ENCODE peak calls at places on chromosomes 1 and 21, in ten cellular contexts. B is stomach; I is CD8-positive, alpha-beta T cell; G is Peyer's patch; Y is fibroblast of lung; W is mesendoderm; S is psoas muscle; V is K562; K is GM23248; P is uterus. E is an unnamed sample. For H3K4me1, the result is how much of the 10 kb centered on the place peaks cover.

GRCh38 chr1:47434051-47434842 is 3.6 kb upstream of the FOXD2 start:
- DNase-seq in B (peak), I (no peak), G (no peak), Y (peak), W (peak), S (no peak), V (no peak), K (peak), P (peak), E (peak)

GRCh38 chr1:202311880-202312635 is 29.7 kb downstream of the UBE2T start:
- DNase-seq in B (no peak), I (no peak), G (no peak), Y (no peak), W (peak), S (no peak), V (no peak), K (no peak), P (no peak), E (peak)

GRCh38 chr1:117656202-117656641 is 50.4 kb downstream of the TENT5C start:
- DNase-seq in B (peak), I (peak), G (peak), Y (no peak), W (no peak), S (no peak), V (peak), K (no peak), P (no peak), E (no peak)

GRCh38 chr1:10958614-10959013 is 53.8 kb upstream of the TARDBP start:
- DNase-seq in B (no peak), I (no peak), G (no peak), Y (no peak), W (peak), S (no peak), V (no peak), K (no peak), P (no peak), E (no peak)

GRCh38 chr1:2448098-2448445 is 28.0 kb upstream of the PLCH2 start:
- DNase-seq in B (no peak), I (no peak), G (no peak), Y (no peak), W (no peak), S (no peak), V (peak), K (peak), P (no peak), E (no peak)

GRCh38 chr1:59128784-59129227 is 168.1 kb upstream of the FGGY start:
- DNase-seq in B (no peak), I (no peak), G (no peak), Y (no peak), W (peak), S (no peak), V (no peak), K (peak), P (no peak), E (no peak)

GRCh38 chr1:117284408-117285215 is 73.9 kb upstream of the VTCN1 start:
- DNase-seq in B (no peak), I (no peak), G (no peak), Y (peak), W (peak), S (no peak), V (peak), K (peak), P (no peak), E (peak)

GRCh38 chr1:14071581-14071980 is 371.6 kb downstream of the PRDM2 start:
- DNase-seq in B (no peak), I (no peak), G (no peak), Y (no peak), W (no peak), S (no peak), V (no peak), K (no peak), P (no peak), E (no peak)

GRCh38 chr1:214549604-214550338 is 1.6 kb downstream of the PTPN14 start:
- DNase-seq in B (no peak), I (no peak), G (no peak), Y (peak), W (peak), S (no peak), V (no peak), K (peak), P (no peak), E (peak)

GRCh38 chr1:223621312-223621734 is 44.2 kb downstream of the CAPN8 start:
- DNase-seq in B (no peak), I (no peak), G (no peak), Y (no peak), W (no peak), S (no peak), V (no peak), K (no peak), P (no peak), E (no peak)

GRCh38 chr1:38097256-38097655 is 50.7 kb upstream of the POU3F1 start:
- DNase-seq in B (no peak), I (no peak), G (no peak), Y (no peak), W (peak), S (no peak), V (no peak), K (no peak), P (no peak), E (no peak)

GRCh38 chr1:150791587-150791986 is 16.5 kb downstream of the CTSK start:
- DNase-seq in B (no peak), I (no peak), G (no peak), Y (no peak), W (no peak), S (no peak), V (no peak), K (no peak), P (no peak), E (no peak)

GRCh38 chr1:22344851-22345560 is 106.6 kb upstream of the ZBTB40 start:
- DNase-seq in B (no peak), I (no peak), G (no peak), Y (no peak), W (no peak), S (no peak), V (no peak), K (no peak), P (no peak), E (no peak)

GRCh38 chr1:110555807-110556470 is 37.0 kb upstream of the KCNA10 start:
- DNase-seq in B (no peak), I (no peak), G (no peak), Y (no peak), W (no peak), S (peak), V (no peak), K (no peak), P (peak), E (no peak)

GRCh38 chr1:241532173-241532553 is at the start of gene KMO:
- DNase-seq in B (no peak), I (no peak), G (no peak), Y (no peak), W (no peak), S (no peak), V (peak), K (peak), P (no peak), E (peak)

GRCh38 chr21:45383111-45383614 is 21.8 kb upstream of the COL18A1 start:
- DNase-seq in B (no peak), I (no peak), G (no peak), Y (no peak), W (no peak), S (peak), V (peak), K (no peak), P (peak), E (no peak)

GRCh38 chr21:37257967-37258877 is 8.9 kb downstream of the VPS26C start:
- DNase-seq in B (peak), I (peak), G (peak), Y (peak), W (peak), S (peak), V (no peak), K (peak), P (peak), E (peak)

GRCh38 chr1:56897150-56898004 is 42.8 kb downstream of the C8A start:
- DNase-seq in B (peak), I (no peak), G (no peak), Y (peak), W (no peak), S (no peak), V (no peak), K (no peak), P (no peak), E (no peak)

GRCh38 chr1:29883986-29884385 is 647.7 kb downstream of the PTPRU start:
- DNase-seq in B (no peak), I (no peak), G (no peak), Y (no peak), W (no peak), S (no peak), V (no peak), K (no peak), P (no peak), E (no peak)

GRCh38 chr1:166133276-166133841 is 33.4 kb downstream of the FAM78B start:
- DNase-seq in B (no peak), I (no peak), G (no peak), Y (peak), W (peak), S (no peak), V (peak), K (no peak), P (no peak), E (peak)

GRCh38 chr1:218587890-218588289 is 242.8 kb downstream of the TGFB2 start:
- DNase-seq in B (no peak), I (no peak), G (no peak), Y (peak), W (no peak), S (no peak), V (no peak), K (no peak), P (no peak), E (no peak)

DNA sequence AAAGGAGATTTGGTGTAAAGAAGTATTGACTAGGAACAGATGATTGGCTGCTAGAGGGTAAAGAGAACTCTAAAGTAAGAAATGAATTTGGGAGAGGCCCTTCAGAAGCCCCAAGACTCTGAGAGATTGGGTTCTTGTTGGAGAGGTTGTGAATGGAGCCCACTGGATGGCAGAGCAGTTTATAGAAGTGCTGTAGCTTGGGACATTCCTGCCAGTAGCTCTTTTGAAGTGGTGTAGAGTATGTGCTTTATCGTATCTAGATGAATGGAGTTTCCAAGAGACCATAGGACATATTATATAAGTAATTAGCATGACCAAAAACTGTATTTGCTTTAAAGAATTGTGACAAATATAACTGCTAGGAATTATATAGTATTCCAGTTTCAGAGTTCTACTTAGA is 21.3 kb downstream of the USP25 start:
- DNase-seq in B (no peak), I (no peak), G (no peak), Y (no peak), W (no peak), S (no peak), V (no peak), K (no peak), P (no peak), E (no peak)
- H3K4me1 ChIP-seq in B (half or more), I (half or more), G (under half), Y (under half), W (under half), S (half or more), V (under half), K (under half), P (under half), E (under half)

DNA sequence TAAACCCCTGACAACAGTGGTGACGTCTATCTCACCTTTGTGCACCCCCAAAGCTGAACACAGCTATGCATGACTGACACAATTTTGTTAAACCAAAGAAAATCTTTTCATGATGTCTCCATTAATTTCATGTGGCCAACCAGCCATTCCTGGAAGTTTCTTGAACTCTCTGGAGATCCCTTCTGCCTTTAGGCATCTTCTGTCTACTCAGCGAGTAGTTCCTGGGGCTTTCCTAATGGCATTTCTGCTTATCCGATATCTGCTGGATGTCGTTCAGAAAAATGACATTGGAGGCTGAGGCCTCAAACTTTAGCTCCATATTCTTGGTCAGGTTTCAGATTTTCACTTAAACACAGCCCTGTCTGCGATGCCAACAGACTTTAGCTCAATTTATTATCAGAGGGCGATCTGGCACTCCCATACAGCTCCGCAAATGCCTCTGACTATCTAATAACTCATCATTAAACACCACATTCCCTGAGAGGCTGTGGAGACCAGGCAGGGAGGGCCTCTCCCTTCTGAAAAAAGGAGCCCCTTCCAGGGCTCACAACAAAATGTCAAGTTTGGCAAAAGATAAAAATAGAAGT is 46.4 kb upstream of the ETS2 start:
- DNase-seq in B (no peak), I (no peak), G (no peak), Y (no peak), W (no peak), S (no peak), V (no peak), K (peak), P (no peak), E (no peak)
- H3K27ac ChIP-seq in B (no peak), I (no peak), G (no peak), Y (peak), W (no peak), S (no peak), V (no peak), K (peak), P (peak), E (peak)

GRCh38 chr1:160193091-160193819 is 2.9 kb downstream of the CASQ1 start:
- DNase-seq in B (peak), I (peak), G (peak), Y (peak), W (peak), S (peak), V (peak), K (peak), P (peak), E (peak)

GRCh38 chr1:160196143-160196542 is 5.8 kb downstream of the CASQ1 start:
- DNase-seq in B (no peak), I (no peak), G (no peak), Y (no peak), W (no peak), S (no peak), V (no peak), K (no peak), P (no peak), E (no peak)

GRCh38 chr1:160192234-160192633 is 1.9 kb downstream of the CASQ1 start:
- DNase-seq in B (no peak), I (no peak), G (no peak), Y (no peak), W (peak), S (no peak), V (no peak), K (no peak), P (no peak), E (no peak)

GRCh38 chr1:160193832-160194736 is 3.7 kb downstream of the CASQ1 start:
- DNase-seq in B (no peak), I (no peak), G (no peak), Y (no peak), W (no peak), S (no peak), V (no peak), K (no peak), P (no peak), E (no peak)

GRCh38 chr1:160194737-160195059 is 4.3 kb downstream of the CASQ1 start:
- DNase-seq in B (no peak), I (no peak), G (no peak), Y (no peak), W (no peak), S (no peak), V (no peak), K (no peak), P (no peak), E (no peak)
- H3K4me1 ChIP-seq in B (under half), I (under half), G (under half), Y (under half), W (under half), S (under half), V (under half), K (under half), P (under half), E (under half)

GRCh38 chr21:29873908-29874307 is 65.9 kb downstream of the GRIK1 start:
- DNase-seq in B (no peak), I (no peak), G (no peak), Y (no peak), W (peak), S (no peak), V (peak), K (no peak), P (no peak), E (no peak)

GRCh38 chr21:29867796-29868195 is 72.0 kb downstream of the GRIK1 start:
- DNase-seq in B (no peak), I (no peak), G (no peak), Y (no peak), W (no peak), S (no peak), V (no peak), K (no peak), P (no peak), E (no peak)

GRCh38 chr21:29875873-29876272 is 63.9 kb downstream of the GRIK1 start:
- DNase-seq in B (no peak), I (no peak), G (no peak), Y (no peak), W (no peak), S (no peak), V (no peak), K (no peak), P (no peak), E (no peak)

DNA sequence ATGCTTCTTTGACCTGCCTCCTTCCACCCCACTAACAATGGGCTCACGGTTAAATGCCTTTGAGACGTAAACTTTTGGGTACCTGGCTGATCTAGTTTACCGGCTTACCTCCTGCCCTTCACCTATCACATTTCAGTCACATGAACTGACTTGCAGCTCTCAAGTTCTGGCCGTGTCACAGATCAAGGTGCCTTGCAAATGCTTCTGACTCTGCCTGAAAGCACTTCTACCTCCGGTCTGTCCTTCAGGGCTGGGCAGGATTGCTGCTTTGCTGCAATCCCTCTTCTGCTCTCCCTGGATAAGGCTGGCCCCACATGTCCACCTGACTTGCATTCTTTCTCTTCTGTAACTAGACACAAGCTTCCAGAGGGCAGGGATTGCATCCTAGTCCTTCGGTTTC is 69.0 kb downstream of the GRIK1 start:
- DNase-seq in B (no peak), I (no peak), G (no peak), Y (no peak), W (peak), S (no peak), V (peak), K (no peak), P (no peak), E (no peak)
- H3K27ac ChIP-seq in B (no peak), I (no peak), G (no peak), Y (no peak), W (no peak), S (no peak), V (no peak), K (no peak), P (no peak), E (no peak)

DNA sequence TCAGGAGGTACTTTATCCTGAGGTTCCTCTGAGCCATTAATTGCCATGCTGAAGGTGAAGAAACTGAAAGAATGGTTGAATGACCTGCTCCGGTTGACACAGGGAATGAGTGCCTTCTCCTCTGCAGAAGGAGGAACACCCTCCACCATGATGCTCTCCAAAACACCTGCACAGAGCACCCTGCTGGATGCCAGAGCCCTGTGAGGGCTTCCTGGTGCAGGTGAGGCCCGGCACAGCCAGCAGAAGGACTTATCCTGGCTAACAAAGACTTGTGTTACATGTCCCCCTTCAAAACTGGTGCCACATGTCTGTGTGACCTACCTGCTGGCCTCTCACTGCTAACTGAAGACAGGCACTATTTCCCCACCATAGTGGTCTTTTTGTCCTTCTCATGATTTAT is 14.3 kb upstream of the LBR start:
- DNase-seq in B (no peak), I (no peak), G (no peak), Y (no peak), W (no peak), S (no peak), V (no peak), K (no peak), P (no peak), E (no peak)
- H3K4me1 ChIP-seq in B (half or more), I (half or more), G (under half), Y (under half), W (under half), S (under half), V (under half), K (under half), P (under half), E (under half)

E was measured in A673.